ENCODE peak calls at places on chromosomes 2 and 18, in eight cellular contexts. One of them, this sample, is unnamed.

GRCh38 chr2:235170536-235171510 is 219.0 kb downstream of the SH3BP4 start:
- DNase-seq in gastrocnemius medialis: peak
- DNase-seq in Peyer's patch: no peak
- DNase-seq in transverse colon: peak
- DNase-seq in stomach: no peak
- DNase-seq in right lobe of liver: no peak
- DNase-seq in heart left ventricle: no peak
- DNase-seq in upper lobe of left lung: no peak
- DNase-seq in this sample: no peak

GRCh38 chr2:83103602-83104001 is 1355.5 kb downstream of the SUCLG1 start:
- DNase-seq in gastrocnemius medialis: no peak
- DNase-seq in Peyer's patch: no peak
- DNase-seq in transverse colon: no peak
- DNase-seq in stomach: no peak
- DNase-seq in right lobe of liver: no peak
- DNase-seq in heart left ventricle: no peak
- DNase-seq in upper lobe of left lung: no peak
- DNase-seq in this sample: no peak

GRCh38 chr2:165294912-165295311 is 55.7 kb downstream of the SCN2A start:
- DNase-seq in gastrocnemius medialis: no peak
- DNase-seq in Peyer's patch: no peak
- DNase-seq in transverse colon: no peak
- DNase-seq in stomach: no peak
- DNase-seq in right lobe of liver: no peak
- DNase-seq in heart left ventricle: no peak
- DNase-seq in upper lobe of left lung: no peak
- DNase-seq in this sample: no peak

GRCh38 chr18:23920054-23920453 is 94.5 kb upstream of the TTC39C start:
- DNase-seq in gastrocnemius medialis: no peak
- DNase-seq in Peyer's patch: no peak
- DNase-seq in transverse colon: no peak
- DNase-seq in stomach: no peak
- DNase-seq in right lobe of liver: no peak
- DNase-seq in heart left ventricle: no peak
- DNase-seq in upper lobe of left lung: no peak
- DNase-seq in this sample: no peak

GRCh38 chr2:85184231-85184630 is 51.0 kb downstream of the TCF7L1 start:
- DNase-seq in gastrocnemius medialis: no peak
- DNase-seq in Peyer's patch: no peak
- DNase-seq in transverse colon: no peak
- DNase-seq in stomach: no peak
- DNase-seq in right lobe of liver: no peak
- DNase-seq in heart left ventricle: no peak
- DNase-seq in upper lobe of left lung: no peak
- DNase-seq in this sample: no peak

GRCh38 chr2:233079473-233079877 is 19.3 kb downstream of the INPP5D start:
- DNase-seq in gastrocnemius medialis: no peak
- DNase-seq in Peyer's patch: peak
- DNase-seq in transverse colon: peak
- DNase-seq in stomach: no peak
- DNase-seq in right lobe of liver: peak
- DNase-seq in heart left ventricle: no peak
- DNase-seq in upper lobe of left lung: no peak
- DNase-seq in this sample: no peak

GRCh38 chr2:128686498-128686861 is 367.8 kb upstream of the HS6ST1 start:
- DNase-seq in gastrocnemius medialis: no peak
- DNase-seq in Peyer's patch: no peak
- DNase-seq in transverse colon: no peak
- DNase-seq in stomach: no peak
- DNase-seq in right lobe of liver: no peak
- DNase-seq in heart left ventricle: no peak
- DNase-seq in upper lobe of left lung: no peak
- DNase-seq in this sample: no peak

GRCh38 chr18:13577091-13577697 is 149.2 kb downstream of the FAM210A start:
- DNase-seq in gastrocnemius medialis: no peak
- DNase-seq in Peyer's patch: no peak
- DNase-seq in transverse colon: no peak
- DNase-seq in stomach: no peak
- DNase-seq in right lobe of liver: no peak
- DNase-seq in heart left ventricle: no peak
- DNase-seq in upper lobe of left lung: no peak
- DNase-seq in this sample: no peak

GRCh38 chr18:61580061-61580460 is 246.8 kb downstream of the CDH20 start:
- DNase-seq in gastrocnemius medialis: no peak
- DNase-seq in Peyer's patch: no peak
- DNase-seq in transverse colon: no peak
- DNase-seq in stomach: no peak
- DNase-seq in right lobe of liver: no peak
- DNase-seq in heart left ventricle: no peak
- DNase-seq in upper lobe of left lung: no peak
- DNase-seq in this sample: no peak

GRCh38 chr2:240467659-240468299 is 32.3 kb downstream of the GPC1 start:
- DNase-seq in gastrocnemius medialis: peak
- DNase-seq in Peyer's patch: peak
- DNase-seq in transverse colon: no peak
- DNase-seq in stomach: peak
- DNase-seq in right lobe of liver: no peak
- DNase-seq in heart left ventricle: peak
- DNase-seq in upper lobe of left lung: no peak
- DNase-seq in this sample: peak

GRCh38 chr2:35846-36245 is 10.5 kb downstream of the FAM110C start:
- DNase-seq in gastrocnemius medialis: no peak
- DNase-seq in Peyer's patch: no peak
- DNase-seq in transverse colon: peak
- DNase-seq in stomach: peak
- DNase-seq in right lobe of liver: no peak
- DNase-seq in heart left ventricle: no peak
- DNase-seq in upper lobe of left lung: peak
- DNase-seq in this sample: peak

GRCh38 chr2:85954918-85955420 is 66.2 kb upstream of the ST3GAL5 start:
- DNase-seq in gastrocnemius medialis: no peak
- DNase-seq in Peyer's patch: no peak
- DNase-seq in transverse colon: no peak
- DNase-seq in stomach: peak
- DNase-seq in right lobe of liver: no peak
- DNase-seq in heart left ventricle: no peak
- DNase-seq in upper lobe of left lung: peak
- DNase-seq in this sample: peak

GRCh38 chr2:119216994-119217393 is 6.6 kb upstream of the STEAP3 start:
- DNase-seq in gastrocnemius medialis: no peak
- DNase-seq in Peyer's patch: no peak
- DNase-seq in transverse colon: no peak
- DNase-seq in stomach: peak
- DNase-seq in right lobe of liver: no peak
- DNase-seq in heart left ventricle: no peak
- DNase-seq in upper lobe of left lung: no peak
- DNase-seq in this sample: no peak

GRCh38 chr2:70797502-70797901 is 7.1 kb upstream of the FIGLA start:
- DNase-seq in gastrocnemius medialis: no peak
- DNase-seq in Peyer's patch: no peak
- DNase-seq in transverse colon: no peak
- DNase-seq in stomach: no peak
- DNase-seq in right lobe of liver: no peak
- DNase-seq in heart left ventricle: no peak
- DNase-seq in upper lobe of left lung: no peak
- DNase-seq in this sample: no peak

GRCh38 chr2:170191166-170191872 is 13.4 kb downstream of the MYO3B start:
- DNase-seq in gastrocnemius medialis: no peak
- DNase-seq in Peyer's patch: no peak
- DNase-seq in transverse colon: no peak
- DNase-seq in stomach: no peak
- DNase-seq in right lobe of liver: no peak
- DNase-seq in heart left ventricle: no peak
- DNase-seq in upper lobe of left lung: no peak
- DNase-seq in this sample: no peak

GRCh38 chr2:101045330-101045729 is 43.2 kb downstream of the RPL31 start:
- DNase-seq in gastrocnemius medialis: no peak
- DNase-seq in Peyer's patch: no peak
- DNase-seq in transverse colon: no peak
- DNase-seq in stomach: no peak
- DNase-seq in right lobe of liver: no peak
- DNase-seq in heart left ventricle: no peak
- DNase-seq in upper lobe of left lung: no peak
- DNase-seq in this sample: no peak

GRCh38 chr2:24613154-24613814 is 122.2 kb downstream of the NCOA1 start:
- DNase-seq in gastrocnemius medialis: peak
- DNase-seq in Peyer's patch: no peak
- DNase-seq in transverse colon: no peak
- DNase-seq in stomach: no peak
- DNase-seq in right lobe of liver: no peak
- DNase-seq in heart left ventricle: no peak
- DNase-seq in upper lobe of left lung: peak
- DNase-seq in this sample: no peak

DNA sequence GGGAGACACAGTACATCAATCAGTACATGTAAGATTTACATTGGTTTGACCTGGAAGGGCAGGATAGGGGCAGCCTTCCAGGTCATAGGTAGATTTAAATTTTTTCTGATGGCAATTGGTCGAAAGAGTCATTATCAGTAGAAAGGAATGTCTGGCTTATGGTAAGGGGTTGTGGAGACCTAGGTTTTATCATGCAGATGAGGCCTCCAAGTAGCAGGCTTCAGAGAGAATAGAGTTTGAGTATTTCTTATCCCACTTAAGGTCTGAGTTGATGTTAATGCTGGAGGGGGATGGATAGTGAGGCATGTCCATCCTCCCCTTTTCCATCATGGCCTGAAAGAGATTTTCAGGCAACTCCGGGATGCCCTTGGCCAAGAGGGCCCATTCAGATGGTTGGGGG is 60.7 kb downstream of the SPTBN1 start:
- DNase-seq in gastrocnemius medialis: no peak
- DNase-seq in Peyer's patch: no peak
- DNase-seq in transverse colon: no peak
- DNase-seq in stomach: no peak
- DNase-seq in right lobe of liver: no peak
- DNase-seq in heart left ventricle: no peak
- DNase-seq in upper lobe of left lung: no peak
- DNase-seq in this sample: no peak
- TF ChIP-seq POLR2A in gastrocnemius medialis: no peak
- TF ChIP-seq POLR2A in Peyer's patch: no peak
- TF ChIP-seq POLR2A in transverse colon: no peak
- TF ChIP-seq POLR2A in stomach: no peak
- TF ChIP-seq POLR2A in right lobe of liver: no peak
- TF ChIP-seq POLR2A in heart left ventricle: no peak
- TF ChIP-seq POLR2A in upper lobe of left lung: no peak
- TF ChIP-seq POLR2A in this sample: no peak

GRCh38 chr18:59996370-59996966 is 96.7 kb downstream of the PMAIP1 start:
- DNase-seq in gastrocnemius medialis: no peak
- DNase-seq in Peyer's patch: no peak
- DNase-seq in transverse colon: peak
- DNase-seq in stomach: peak
- DNase-seq in right lobe of liver: no peak
- DNase-seq in heart left ventricle: no peak
- DNase-seq in upper lobe of left lung: peak
- DNase-seq in this sample: no peak
- TF ChIP-seq CTCF in gastrocnemius medialis: no peak
- TF ChIP-seq CTCF in Peyer's patch: peak
- TF ChIP-seq CTCF in transverse colon: peak
- TF ChIP-seq CTCF in stomach: peak
- TF ChIP-seq CTCF in right lobe of liver: peak
- TF ChIP-seq CTCF in heart left ventricle: no peak
- TF ChIP-seq CTCF in upper lobe of left lung: peak
- TF ChIP-seq CTCF in this sample: peak

GRCh38 chr2:216849987-216850386 is 9.9 kb downstream of the TNP1 start:
- DNase-seq in gastrocnemius medialis: peak
- DNase-seq in Peyer's patch: no peak
- DNase-seq in transverse colon: peak
- DNase-seq in stomach: peak
- DNase-seq in right lobe of liver: no peak
- DNase-seq in heart left ventricle: peak
- DNase-seq in upper lobe of left lung: peak
- DNase-seq in this sample: peak
- TF ChIP-seq POLR2A in gastrocnemius medialis: no peak
- TF ChIP-seq POLR2A in Peyer's patch: no peak
- TF ChIP-seq POLR2A in transverse colon: no peak
- TF ChIP-seq POLR2A in stomach: no peak
- TF ChIP-seq POLR2A in right lobe of liver: no peak
- TF ChIP-seq POLR2A in heart left ventricle: no peak
- TF ChIP-seq POLR2A in upper lobe of left lung: no peak
- TF ChIP-seq POLR2A in this sample: no peak

DNA sequence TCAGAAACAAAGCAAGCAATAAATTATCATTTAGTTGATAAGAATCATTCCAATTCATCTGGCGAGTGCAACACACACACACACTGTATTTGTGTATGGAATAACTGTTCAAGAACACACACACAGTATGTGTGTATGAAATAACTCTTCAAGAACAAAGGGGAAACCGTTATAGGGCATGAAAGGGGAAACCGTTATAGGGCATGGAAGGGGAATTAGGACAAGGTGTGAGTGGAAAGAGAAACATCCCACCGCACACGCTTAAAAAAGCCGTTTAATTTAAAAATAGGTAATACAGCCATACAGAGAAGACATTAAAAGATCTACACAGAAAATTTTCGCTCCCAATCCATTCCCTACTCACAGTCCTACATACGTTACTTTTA is 607 bp upstream of the TSN start:
- DNase-seq in gastrocnemius medialis: no peak
- DNase-seq in Peyer's patch: no peak
- DNase-seq in transverse colon: no peak
- DNase-seq in stomach: no peak
- DNase-seq in right lobe of liver: no peak
- DNase-seq in heart left ventricle: no peak
- DNase-seq in upper lobe of left lung: no peak
- DNase-seq in this sample: no peak
- TF ChIP-seq CTCF in gastrocnemius medialis: no peak
- TF ChIP-seq CTCF in Peyer's patch: no peak
- TF ChIP-seq CTCF in transverse colon: no peak
- TF ChIP-seq CTCF in stomach: no peak
- TF ChIP-seq CTCF in right lobe of liver: no peak
- TF ChIP-seq CTCF in heart left ventricle: no peak
- TF ChIP-seq CTCF in upper lobe of left lung: no peak
- TF ChIP-seq CTCF in this sample: no peak

GRCh38 chr2:54226224-54226623 is 29.8 kb downstream of the TSPYL6 start:
- DNase-seq in gastrocnemius medialis: no peak
- DNase-seq in Peyer's patch: no peak
- DNase-seq in transverse colon: no peak
- DNase-seq in stomach: no peak
- DNase-seq in right lobe of liver: no peak
- DNase-seq in heart left ventricle: no peak
- DNase-seq in upper lobe of left lung: no peak
- DNase-seq in this sample: no peak

GRCh38 chr2:54227798-54228197 is 28.2 kb downstream of the TSPYL6 start:
- DNase-seq in gastrocnemius medialis: no peak
- DNase-seq in Peyer's patch: no peak
- DNase-seq in transverse colon: no peak
- DNase-seq in stomach: no peak
- DNase-seq in right lobe of liver: no peak
- DNase-seq in heart left ventricle: no peak
- DNase-seq in upper lobe of left lung: no peak
- DNase-seq in this sample: no peak

GRCh38 chr2:54228945-54229344 is 27.1 kb downstream of the TSPYL6 start:
- DNase-seq in gastrocnemius medialis: peak
- DNase-seq in Peyer's patch: no peak
- DNase-seq in transverse colon: no peak
- DNase-seq in stomach: peak
- DNase-seq in right lobe of liver: peak
- DNase-seq in heart left ventricle: peak
- DNase-seq in upper lobe of left lung: no peak
- DNase-seq in this sample: no peak

DNA sequence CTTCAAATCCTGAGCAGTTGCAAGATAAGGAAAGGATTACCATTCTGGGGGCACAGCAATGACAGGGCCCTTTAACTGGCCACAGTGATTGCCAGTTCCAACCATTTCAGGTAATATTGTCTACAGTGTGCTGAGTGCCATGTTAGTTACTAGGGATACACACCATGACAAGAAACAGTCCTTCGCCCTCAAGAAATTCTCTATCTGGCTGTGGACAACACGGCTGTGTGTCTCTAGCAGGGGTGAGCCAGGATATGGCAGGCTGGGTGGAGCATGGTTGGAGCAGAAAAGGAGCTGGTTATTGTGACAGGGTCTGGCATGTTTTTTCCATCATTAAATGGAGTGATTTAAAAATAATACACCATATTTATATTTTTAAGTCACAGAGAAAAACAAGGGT is 31.0 kb downstream of the TSPYL6 start:
- DNase-seq in gastrocnemius medialis: no peak
- DNase-seq in Peyer's patch: no peak
- DNase-seq in transverse colon: no peak
- DNase-seq in stomach: no peak
- DNase-seq in right lobe of liver: no peak
- DNase-seq in heart left ventricle: no peak
- DNase-seq in upper lobe of left lung: no peak
- DNase-seq in this sample: no peak
- TF ChIP-seq POLR2A in gastrocnemius medialis: no peak
- TF ChIP-seq POLR2A in Peyer's patch: no peak
- TF ChIP-seq POLR2A in transverse colon: no peak
- TF ChIP-seq POLR2A in stomach: no peak
- TF ChIP-seq POLR2A in right lobe of liver: no peak
- TF ChIP-seq POLR2A in heart left ventricle: no peak
- TF ChIP-seq POLR2A in upper lobe of left lung: no peak
- TF ChIP-seq POLR2A in this sample: no peak